ENCODE peak calls at places on chromosomes 12 and 14, in ten cellular contexts. C is A549, X is transverse colon, Z is IMR-90, L is heart left ventricle, E is suprapubic skin, J is uterus, Y is stomach, N is Peyer's patch, I is spleen. R is an unnamed sample.

GRCh38 chr12:95130096-95130495 is 56.7 kb upstream of the NR2C1 start:
- DNase-seq in C (peak; percentile 72), X (no peak), Z (peak; percentile 59), L (no peak), E (no peak), J (no peak), Y (no peak), N (no peak), I (no peak), R (no peak)

GRCh38 chr12:45208604-45209487 is 7.0 kb upstream of the ANO6 start:
- DNase-seq in C (peak; percentile 61), X (no peak), Z (peak; percentile 84), L (no peak), E (no peak), J (no peak), Y (no peak), N (no peak), I (no peak), R (peak; percentile 26)

GRCh38 chr14:30983858-30984257 is 41.6 kb upstream of the AP4S1 start:
- DNase-seq in C (no peak), X (no peak), Z (no peak), L (no peak), E (no peak), J (no peak), Y (no peak), N (no peak), I (no peak), R (no peak)

GRCh38 chr12:104201238-104202001 is 14.2 kb upstream of the TXNRD1 start:
- DNase-seq in C (peak; percentile 86), X (peak; percentile 26), Z (peak; percentile 72), L (no peak), E (no peak), J (peak; percentile 58), Y (peak; percentile 41), N (no peak), I (no peak), R (peak; percentile 83)

GRCh38 chr12:84760091-84760490 is 152.5 kb downstream of the SLC6A15 start:
- DNase-seq in C (no peak), X (no peak), Z (no peak), L (no peak), E (no peak), J (no peak), Y (no peak), N (no peak), I (no peak), R (no peak)

GRCh38 chr12:56332512-56333196 is 1.1 kb downstream of the PAN2 start:
- DNase-seq in C (no peak), X (no peak), Z (no peak), L (no peak), E (no peak), J (no peak), Y (no peak), N (peak; percentile 45), I (peak; percentile 51), R (no peak)

GRCh38 chr12:48996794-48997718 is 2.1 kb downstream of the DDN start:
- DNase-seq in C (peak; percentile 83), X (peak; percentile 82), Z (peak; percentile 67), L (peak; percentile 85), E (no peak), J (peak; percentile 63), Y (peak; percentile 81), N (peak; percentile 85), I (peak; percentile 93), R (peak; percentile 87)

GRCh38 chr14:92702441-92702918 is 45.9 kb downstream of the LGMN start:
- DNase-seq in C (no peak), X (no peak), Z (no peak), L (no peak), E (no peak), J (no peak), Y (no peak), N (no peak), I (peak; percentile 81), R (no peak)

GRCh38 chr12:43336962-43337555 is 214.9 kb downstream of the ADAMTS20 start:
- DNase-seq in C (peak; percentile 21), X (no peak), Z (peak; percentile 70), L (no peak), E (no peak), J (no peak), Y (no peak), N (no peak), I (no peak), R (peak; percentile 44)

GRCh38 chr12:13044002-13044858 is at the start of gene FAM234B:
- DNase-seq in C (peak; percentile 74), X (peak; percentile 79), Z (peak; percentile 62), L (peak; percentile 85), E (peak; percentile 88), J (peak; percentile 69), Y (peak; percentile 76), N (peak; percentile 84), I (peak; percentile 94), R (peak; percentile 78)

GRCh38 chr14:23219075-23219474 is 18.7 kb upstream of the RNF212B start:
- DNase-seq in C (no peak), X (no peak), Z (no peak), L (no peak), E (no peak), J (no peak), Y (no peak), N (no peak), I (no peak), R (no peak)

GRCh38 chr14:30874999-30875787 is 834 bp downstream of the COCH start:
- DNase-seq in C (no peak), X (peak; percentile 10), Z (no peak), L (no peak), E (no peak), J (no peak), Y (no peak), N (peak; percentile 48), I (peak; percentile 72), R (peak; percentile 66)

GRCh38 chr14:96215845-96216244 is 11.2 kb downstream of the BDKRB2 start:
- DNase-seq in C (no peak), X (no peak), Z (no peak), L (no peak), E (no peak), J (no peak), Y (no peak), N (no peak), I (no peak), R (no peak)

GRCh38 chr12:30988086-30988485 is 61.5 kb downstream of the TSPAN11 start:
- DNase-seq in C (no peak), X (no peak), Z (no peak), L (no peak), E (no peak), J (no peak), Y (peak; percentile 75), N (no peak), I (no peak), R (no peak)

GRCh38 chr14:52355526-52355925 is 41.4 kb downstream of the PTGER2 start:
- DNase-seq in C (peak; percentile 12), X (no peak), Z (peak; percentile 20), L (no peak), E (no peak), J (no peak), Y (no peak), N (no peak), I (no peak), R (no peak)

GRCh38 chr12:111405149-111405855 is 421 bp upstream of the SH2B3 start:
- DNase-seq in C (peak; percentile 95), X (peak; percentile 98), Z (peak; percentile 86), L (peak; percentile 95), E (peak; percentile 95), J (peak; percentile 94), Y (peak; percentile 97), N (peak; percentile 97), I (peak; percentile 99), R (peak; percentile 99)

GRCh38 chr12:53703746-53704145 is 23.5 kb downstream of the CALCOCO1 start:
- DNase-seq in C (no peak), X (no peak), Z (peak; percentile 64), L (no peak), E (no peak), J (no peak), Y (no peak), N (no peak), I (no peak), R (no peak)
- TF ChIP-seq POLR2A in C (no peak), X (no peak), Z (no peak), L (no peak), E (no peak), J (no peak), Y (no peak), N (no peak), I (no peak), R (no peak)

GRCh38 chr14:32342854-32343200 is 13.7 kb downstream of the AKAP6 start:
- DNase-seq in C (no peak), X (no peak), Z (no peak), L (no peak), E (no peak), J (no peak), Y (no peak), N (no peak), I (no peak), R (no peak)
- TF ChIP-seq POLR2A in C (no peak), X (no peak), Z (no peak), L (no peak), E (no peak), J (no peak), Y (no peak), N (no peak), I (no peak), R (no peak)

DNA sequence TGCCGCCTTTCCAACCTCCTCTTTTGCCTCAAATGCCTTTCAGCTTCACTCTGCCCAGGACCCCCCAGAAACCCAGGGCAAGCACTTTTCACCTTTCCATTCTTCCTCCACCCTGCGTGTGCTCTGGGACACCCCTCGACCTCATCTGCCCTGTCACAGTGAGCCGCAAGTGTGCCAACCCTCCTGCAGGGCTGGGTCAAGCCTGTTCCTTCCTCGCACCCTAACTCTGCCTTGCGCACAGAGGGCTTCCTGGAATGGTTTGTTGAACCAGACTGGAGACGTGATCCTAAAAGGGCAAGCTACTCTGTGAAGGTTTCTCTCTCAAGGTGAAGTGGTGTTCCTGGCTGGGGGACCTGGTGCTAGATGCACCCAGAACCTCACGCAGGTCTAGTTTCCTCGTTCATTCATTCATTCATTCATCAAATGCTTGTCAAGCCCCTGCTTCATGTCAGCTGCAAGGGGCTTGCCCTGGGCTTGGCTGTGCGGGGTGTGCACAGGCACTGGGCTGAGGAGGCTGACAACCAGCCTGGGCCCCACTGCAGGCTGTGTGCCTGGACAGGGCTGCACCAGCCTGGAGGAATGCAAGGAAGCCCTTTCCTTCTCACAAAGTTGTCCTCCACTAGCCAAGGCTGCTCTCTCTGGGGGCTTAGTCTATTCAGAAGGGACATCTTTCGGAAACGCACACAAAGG is 187.2 kb downstream of the CALM1 start:
- DNase-seq in C (no peak), X (no peak), Z (no peak), L (no peak), E (no peak), J (no peak), Y (no peak), N (no peak), I (no peak), R (no peak)
- TF ChIP-seq POLR2A in C (no peak), X (no peak), Z (no peak), L (no peak), E (no peak), J (no peak), Y (no peak), N (no peak), I (no peak), R (no peak)

DNA sequence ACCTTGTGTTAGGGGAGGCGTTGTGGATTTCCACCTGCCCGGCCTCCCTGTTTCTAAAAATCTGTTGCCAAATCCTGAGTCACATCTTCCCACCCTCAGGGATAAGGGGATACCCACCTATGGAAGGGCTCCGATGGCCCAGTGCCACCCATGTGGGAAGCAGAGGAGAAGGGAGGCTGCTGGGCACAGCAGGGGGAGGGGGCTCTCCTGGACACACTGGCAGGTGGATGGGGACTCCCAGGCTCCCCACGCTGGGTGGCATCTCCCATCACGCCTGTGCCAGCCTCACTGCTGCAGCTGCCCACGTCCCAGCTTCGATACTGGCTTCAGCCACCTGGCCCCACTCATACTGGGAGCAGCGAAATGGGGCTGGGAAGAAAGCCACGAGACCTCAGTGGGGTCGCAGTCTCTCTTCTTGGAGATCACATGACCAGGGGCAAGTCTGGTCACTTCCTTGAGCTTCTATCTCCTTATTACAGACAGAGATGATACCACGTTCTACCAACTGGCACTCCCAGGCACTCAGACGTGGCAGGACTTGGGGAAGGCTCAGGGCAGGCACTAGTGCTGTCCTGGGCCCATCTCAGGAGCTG is 72.3 kb downstream of the PITPNM2 start:
- DNase-seq in C (no peak), X (no peak), Z (no peak), L (no peak), E (no peak), J (no peak), Y (no peak), N (no peak), I (no peak), R (no peak)
- TF ChIP-seq POLR2A in C (no peak), X (no peak), Z (no peak), L (no peak), E (no peak), J (no peak), Y (no peak), N (no peak), I (no peak), R (no peak)

R was measured in NB4.